ENCODE peak calls at places on chromosomes 13 and 19, in six cellular contexts. One of them, this sample, is unnamed.

GRCh38 chr19:31066385-31066784 is 282.9 kb downstream of the TSHZ3 start:
- DNase-seq in IMR-90: peak
- DNase-seq in uterus: no peak
- DNase-seq in ovary: no peak
- DNase-seq in body of pancreas: no peak
- DNase-seq in Peyer's patch: no peak
- DNase-seq in this sample: no peak

GRCh38 chr19:5292843-5293606 is 47.6 kb downstream of the PTPRS start:
- DNase-seq in uterus: peak
- DNase-seq in IMR-90: peak
- DNase-seq in ovary: peak
- DNase-seq in body of pancreas: peak
- DNase-seq in Peyer's patch: peak
- DNase-seq in this sample: peak

GRCh38 chr19:17283504-17283996 is 1.8 kb downstream of the ANKLE1 start:
- DNase-seq in uterus: no peak
- DNase-seq in ovary: no peak
- DNase-seq in IMR-90: no peak
- DNase-seq in Peyer's patch: no peak
- DNase-seq in body of pancreas: no peak
- DNase-seq in this sample: no peak

GRCh38 chr13:40102854-40103253 is 447.4 kb downstream of the COG6 start:
- DNase-seq in IMR-90: peak
- DNase-seq in ovary: peak
- DNase-seq in Peyer's patch: no peak
- DNase-seq in body of pancreas: no peak
- DNase-seq in uterus: peak
- DNase-seq in this sample: no peak

GRCh38 chr13:91046715-91047327 is 300.7 kb upstream of the MIR17HG start:
- DNase-seq in uterus: no peak
- DNase-seq in ovary: no peak
- DNase-seq in body of pancreas: no peak
- DNase-seq in Peyer's patch: no peak
- DNase-seq in IMR-90: no peak
- DNase-seq in this sample: no peak

GRCh38 chr13:33445024-33445423 is 159.5 kb upstream of the STARD13 start:
- DNase-seq in ovary: no peak
- DNase-seq in body of pancreas: no peak
- DNase-seq in IMR-90: no peak
- DNase-seq in uterus: no peak
- DNase-seq in Peyer's patch: no peak
- DNase-seq in this sample: no peak

GRCh38 chr13:44249439-44249838 is 124.2 kb upstream of the SERP2 start:
- DNase-seq in IMR-90: peak
- DNase-seq in ovary: peak
- DNase-seq in uterus: peak
- DNase-seq in Peyer's patch: no peak
- DNase-seq in body of pancreas: peak
- DNase-seq in this sample: peak

GRCh38 chr13:73913043-73913740 is 221.0 kb downstream of the KLF12 start:
- DNase-seq in ovary: no peak
- DNase-seq in body of pancreas: no peak
- DNase-seq in IMR-90: peak
- DNase-seq in Peyer's patch: no peak
- DNase-seq in uterus: no peak
- DNase-seq in this sample: no peak

GRCh38 chr19:13850910-13851753 is 25.8 kb upstream of the NANOS3 start:
- DNase-seq in ovary: peak
- DNase-seq in uterus: peak
- DNase-seq in IMR-90: peak
- DNase-seq in Peyer's patch: peak
- DNase-seq in body of pancreas: peak
- DNase-seq in this sample: peak

GRCh38 chr19:29671393-29672076 is 6.3 kb downstream of the PLEKHF1 start:
- DNase-seq in IMR-90: no peak
- DNase-seq in ovary: no peak
- DNase-seq in body of pancreas: peak
- DNase-seq in Peyer's patch: no peak
- DNase-seq in uterus: peak
- DNase-seq in this sample: peak

GRCh38 chr13:33213024-33213795 is 72.3 kb downstream of the STARD13 start:
- DNase-seq in ovary: no peak
- DNase-seq in IMR-90: no peak
- DNase-seq in body of pancreas: no peak
- DNase-seq in uterus: no peak
- DNase-seq in Peyer's patch: no peak
- DNase-seq in this sample: no peak

DNA sequence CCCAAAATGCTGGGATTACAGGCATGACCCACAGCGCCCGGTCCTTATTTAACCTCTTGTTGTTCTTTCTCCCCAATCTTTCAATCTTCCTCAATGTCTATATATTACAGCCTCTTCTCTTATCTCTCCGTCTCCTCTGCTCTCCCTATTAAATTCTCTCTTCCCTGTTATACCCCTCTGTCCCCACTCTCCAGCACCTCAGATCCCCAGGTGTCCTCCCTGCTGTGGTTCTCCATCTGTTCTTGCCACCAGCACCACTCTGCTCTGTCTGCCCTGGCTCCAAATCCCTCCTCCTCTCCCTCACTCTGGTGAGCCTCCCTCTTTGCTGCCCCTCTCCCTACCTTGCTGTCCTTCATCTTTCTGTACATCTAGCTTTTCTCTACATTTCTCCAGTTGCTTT is 1.1 kb downstream of the ZNF600 start:
- DNase-seq in body of pancreas: no peak
- DNase-seq in uterus: no peak
- DNase-seq in IMR-90: no peak
- DNase-seq in ovary: no peak
- DNase-seq in Peyer's patch: no peak
- DNase-seq in this sample: no peak
- H3K4me3 ChIP-seq in body of pancreas: no peak
- H3K4me3 ChIP-seq in uterus: no peak
- H3K4me3 ChIP-seq in IMR-90: no peak
- H3K4me3 ChIP-seq in ovary: peak
- H3K4me3 ChIP-seq in Peyer's patch: no peak
- H3K4me3 ChIP-seq in this sample: no peak

DNA sequence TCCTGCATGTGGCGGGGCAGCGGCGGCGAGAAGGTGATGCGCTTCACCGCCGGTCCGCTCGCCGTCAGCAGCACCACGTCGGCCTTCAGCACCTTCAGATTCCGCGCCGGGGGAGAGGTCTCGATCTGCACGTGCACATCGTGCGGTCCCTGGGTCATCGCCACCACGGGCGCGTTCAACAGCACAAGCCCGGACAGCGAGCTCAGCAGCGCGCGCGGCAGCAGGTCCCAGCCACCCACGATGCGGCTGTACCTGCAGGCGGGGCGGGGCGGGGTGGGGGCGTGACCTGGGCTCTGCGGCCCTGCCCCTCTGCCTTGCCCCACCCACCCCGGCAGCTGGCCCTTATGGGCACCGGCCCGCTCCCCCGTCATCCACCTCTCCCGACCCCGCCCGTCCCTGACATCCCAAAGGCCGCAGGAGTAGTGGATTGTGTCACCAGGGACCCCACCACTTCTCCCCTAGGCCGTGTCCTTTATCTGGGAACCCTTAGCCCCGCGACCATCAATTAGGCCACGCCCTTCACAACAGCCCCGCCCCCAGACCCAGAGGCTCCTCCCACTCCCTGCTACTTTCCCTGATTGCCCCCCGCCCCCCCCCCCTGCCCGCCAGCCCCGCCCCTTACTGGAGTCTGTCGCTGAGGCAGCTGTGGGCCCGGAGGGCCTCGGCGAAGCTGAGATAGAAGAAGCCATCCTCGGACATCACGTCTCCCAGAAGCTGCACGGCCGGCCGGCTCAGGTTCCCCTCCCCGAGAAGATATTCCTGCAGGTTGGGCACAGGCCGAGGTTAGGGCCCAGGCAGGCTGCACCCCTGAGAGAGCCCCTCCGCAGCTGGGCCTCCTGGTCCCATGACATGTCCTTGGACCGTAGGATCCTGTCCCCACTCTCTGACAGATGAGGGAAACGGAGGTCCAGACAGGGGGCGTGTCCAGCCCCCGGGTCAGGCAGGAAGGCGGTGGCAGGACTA is 6.1 kb downstream of the IL4I1 start:
- DNase-seq in body of pancreas: peak
- DNase-seq in Peyer's patch: peak
- DNase-seq in ovary: no peak
- DNase-seq in uterus: no peak
- DNase-seq in IMR-90: no peak
- DNase-seq in this sample: no peak
- TF ChIP-seq CTCF in body of pancreas: peak
- TF ChIP-seq CTCF in Peyer's patch: no peak
- TF ChIP-seq CTCF in ovary: no peak
- TF ChIP-seq CTCF in uterus: no peak
- TF ChIP-seq CTCF in IMR-90: no peak
- TF ChIP-seq CTCF in this sample: no peak

GRCh38 chr13:107817652-107818287 is 397.6 kb downstream of the LIG4 start:
- DNase-seq in Peyer's patch: no peak
- DNase-seq in body of pancreas: no peak
- DNase-seq in IMR-90: no peak
- DNase-seq in ovary: no peak
- DNase-seq in uterus: no peak
- DNase-seq in this sample: no peak
- TF ChIP-seq POLR2A in Peyer's patch: no peak
- TF ChIP-seq POLR2A in body of pancreas: no peak
- TF ChIP-seq POLR2A in IMR-90: no peak
- TF ChIP-seq POLR2A in ovary: no peak
- TF ChIP-seq POLR2A in uterus: no peak
- TF ChIP-seq POLR2A in this sample: no peak

GRCh38 chr19:46821512-46822359 is 28.9 kb downstream of the AP2S1 start:
- DNase-seq in ovary: no peak
- DNase-seq in body of pancreas: no peak
- DNase-seq in uterus: no peak
- DNase-seq in Peyer's patch: no peak
- DNase-seq in IMR-90: no peak
- DNase-seq in this sample: no peak
- H3K4me3 ChIP-seq in ovary: no peak
- H3K4me3 ChIP-seq in body of pancreas: no peak
- H3K4me3 ChIP-seq in uterus: no peak
- H3K4me3 ChIP-seq in Peyer's patch: no peak
- H3K4me3 ChIP-seq in IMR-90: no peak
- H3K4me3 ChIP-seq in this sample: no peak

DNA sequence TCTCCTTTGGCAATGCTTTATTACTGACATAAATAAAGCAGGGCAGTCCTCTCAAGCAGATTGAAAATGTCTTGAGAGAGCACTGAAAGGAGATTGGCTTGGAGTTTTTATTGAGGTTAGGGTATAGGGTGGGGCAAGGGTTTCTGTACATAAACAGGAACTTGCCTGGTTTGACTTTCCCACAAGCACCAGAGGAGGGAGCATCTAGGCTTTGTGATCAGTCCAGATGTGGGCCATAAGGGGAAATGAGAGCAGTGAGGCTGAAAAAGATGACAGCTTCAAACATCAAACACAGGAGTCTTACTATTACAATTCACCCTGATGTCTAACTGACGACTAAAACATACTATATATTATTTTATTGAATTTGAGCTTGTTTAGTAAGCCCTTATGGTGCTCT is 260.9 kb downstream of the MTUS2 start:
- DNase-seq in Peyer's patch: no peak
- DNase-seq in ovary: no peak
- DNase-seq in IMR-90: no peak
- DNase-seq in uterus: no peak
- DNase-seq in body of pancreas: no peak
- DNase-seq in this sample: no peak
- TF ChIP-seq CTCF in Peyer's patch: peak
- TF ChIP-seq CTCF in ovary: no peak
- TF ChIP-seq CTCF in IMR-90: no peak
- TF ChIP-seq CTCF in uterus: no peak
- TF ChIP-seq CTCF in body of pancreas: no peak
- TF ChIP-seq CTCF in this sample: no peak

GRCh38 chr13:113033498-113033897 is 64.5 kb downstream of the MCF2L start:
- DNase-seq in IMR-90: no peak
- DNase-seq in ovary: no peak
- DNase-seq in body of pancreas: no peak
- DNase-seq in uterus: no peak
- DNase-seq in Peyer's patch: no peak
- DNase-seq in this sample: no peak
- TF ChIP-seq POLR2A in IMR-90: no peak
- TF ChIP-seq POLR2A in ovary: no peak
- TF ChIP-seq POLR2A in body of pancreas: no peak
- TF ChIP-seq POLR2A in uterus: no peak
- TF ChIP-seq POLR2A in Peyer's patch: no peak
- TF ChIP-seq POLR2A in this sample: no peak

GRCh38 chr19:48500830-48501445 is 10.7 kb downstream of the LMTK3 start:
- DNase-seq in IMR-90: no peak
- DNase-seq in Peyer's patch: no peak
- DNase-seq in uterus: no peak
- DNase-seq in body of pancreas: peak
- DNase-seq in ovary: no peak
- DNase-seq in this sample: no peak
- H3K4me3 ChIP-seq in IMR-90: no peak
- H3K4me3 ChIP-seq in Peyer's patch: no peak
- H3K4me3 ChIP-seq in uterus: no peak
- H3K4me3 ChIP-seq in body of pancreas: no peak
- H3K4me3 ChIP-seq in ovary: no peak
- H3K4me3 ChIP-seq in this sample: no peak

DNA sequence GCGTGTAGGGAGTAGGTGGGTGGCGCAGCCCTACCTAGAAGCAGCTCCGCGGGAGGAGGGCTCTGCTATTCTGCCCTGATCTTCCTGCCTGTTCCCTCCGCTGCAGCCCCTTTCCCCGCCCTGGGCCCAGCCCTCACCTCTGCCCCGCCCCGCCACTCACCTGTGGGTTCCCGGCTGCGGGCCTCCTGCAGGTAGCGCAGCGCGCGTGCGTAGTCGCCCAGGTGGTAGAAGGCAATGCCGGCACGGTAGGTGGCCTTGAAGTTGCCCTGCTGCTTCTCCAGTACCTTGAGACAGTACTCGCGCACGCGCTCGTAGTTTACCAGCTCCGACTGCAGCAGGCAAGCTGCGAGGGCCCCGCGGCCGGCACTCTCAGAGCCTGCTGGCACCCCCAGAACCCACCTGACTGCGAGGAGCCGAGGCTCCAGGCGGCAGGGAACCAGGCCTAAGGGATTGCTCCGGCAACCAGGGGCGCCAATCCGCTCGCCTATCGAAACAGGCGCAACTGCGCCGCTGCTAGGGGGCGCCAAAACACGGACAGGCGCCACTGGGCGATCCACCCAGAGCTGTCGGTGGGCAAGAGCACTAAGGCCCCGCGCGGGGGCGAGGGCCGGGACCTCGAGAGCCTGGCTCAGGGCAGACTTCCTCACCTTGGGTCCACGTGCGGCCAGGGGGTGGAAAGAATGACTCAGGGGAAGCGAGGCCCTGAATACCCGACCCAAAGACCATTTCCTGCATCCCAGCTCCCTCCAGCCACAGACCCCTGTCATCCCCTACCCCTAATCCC is 965 bp downstream of the TTC9B start:
- DNase-seq in ovary: no peak
- DNase-seq in IMR-90: no peak
- DNase-seq in Peyer's patch: peak
- DNase-seq in body of pancreas: peak
- DNase-seq in uterus: no peak
- DNase-seq in this sample: no peak
- TF ChIP-seq CTCF in ovary: no peak
- TF ChIP-seq CTCF in IMR-90: peak
- TF ChIP-seq CTCF in Peyer's patch: peak
- TF ChIP-seq CTCF in body of pancreas: peak
- TF ChIP-seq CTCF in uterus: no peak
- TF ChIP-seq CTCF in this sample: peak

This sample was measured in gastrocnemius medialis.